ENCODE peak calls at places on chromosomes 5 and 9, in four cellular contexts. One of them, this sample, is unnamed.

GRCh38 chr5:111309384-111309783 is 85.2 kb downstream of the CAMK4 start:
- DNase-seq in neuronal stem cell: no peak
- DNase-seq in H9: no peak
- DNase-seq in mesenchymal stem cell: no peak
- DNase-seq in this sample: no peak

GRCh38 chr9:16867571-16868311 is 2.7 kb downstream of the BNC2 start:
- DNase-seq in neuronal stem cell: no peak
- DNase-seq in H9: no peak
- DNase-seq in mesenchymal stem cell: peak; percentile 79
- DNase-seq in this sample: peak; percentile 88

GRCh38 chr5:113256671-113257452 is 177.9 kb downstream of the TSSK1B start:
- DNase-seq in neuronal stem cell: no peak
- DNase-seq in H9: no peak
- DNase-seq in mesenchymal stem cell: no peak
- DNase-seq in this sample: no peak

GRCh38 chr9:114029311-114030170 is 48.6 kb downstream of the AMBP start:
- DNase-seq in neuronal stem cell: no peak
- DNase-seq in H9: no peak
- DNase-seq in mesenchymal stem cell: no peak
- DNase-seq in this sample: no peak

GRCh38 chr9:127388037-127388855 is 8.7 kb upstream of the SLC2A8 start:
- DNase-seq in neuronal stem cell: no peak
- DNase-seq in H9: no peak
- DNase-seq in mesenchymal stem cell: peak; percentile 97
- DNase-seq in this sample: peak; percentile 99

GRCh38 chr5:123087173-123088030 is 1.6 kb upstream of the PRDM6 start:
- DNase-seq in neuronal stem cell: no peak
- DNase-seq in H9: no peak
- DNase-seq in mesenchymal stem cell: peak; percentile 25
- DNase-seq in this sample: no peak

GRCh38 chr5:127909078-127909477 is 174.5 kb upstream of the SLC12A2 start:
- DNase-seq in neuronal stem cell: peak; percentile 11
- DNase-seq in H9: peak; percentile 59
- DNase-seq in mesenchymal stem cell: peak; percentile 37
- DNase-seq in this sample: no peak

GRCh38 chr9:84174486-84174885 is 166.1 kb downstream of the SLC28A3 start:
- DNase-seq in neuronal stem cell: no peak
- DNase-seq in H9: no peak
- DNase-seq in mesenchymal stem cell: no peak
- DNase-seq in this sample: no peak

GRCh38 chr5:38381361-38381760 is 123.0 kb downstream of the EGFLAM start:
- DNase-seq in neuronal stem cell: no peak
- DNase-seq in H9: no peak
- DNase-seq in mesenchymal stem cell: no peak
- DNase-seq in this sample: no peak

DNA sequence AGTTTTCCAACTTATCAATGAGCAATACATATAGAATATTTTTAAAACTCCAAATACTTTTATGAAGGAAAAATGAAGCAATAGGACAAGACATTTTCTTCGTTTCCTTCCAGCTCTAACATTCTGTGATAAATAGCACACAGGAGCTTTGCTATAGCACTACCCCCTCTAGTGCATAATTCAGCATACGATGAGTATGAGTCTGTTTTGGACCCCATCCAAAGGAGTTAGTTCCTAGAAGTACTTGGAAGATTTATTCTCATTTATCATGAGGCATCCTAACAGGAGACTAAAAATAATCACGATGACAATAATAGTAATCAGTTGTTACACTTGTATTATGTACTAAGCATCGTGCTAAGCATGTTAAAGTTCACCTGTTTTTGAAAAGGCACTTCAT is 1061.3 kb upstream of the DMAC1 start:
- DNase-seq in neuronal stem cell: no peak
- DNase-seq in H9: no peak
- DNase-seq in mesenchymal stem cell: peak; percentile 18
- DNase-seq in this sample: no peak
- H3K4me1 ChIP-seq in neuronal stem cell: peaks cover 13% of the 10 kb centered on the region
- H3K4me1 ChIP-seq in H9: no peaks in the 10 kb centered on the region
- H3K4me1 ChIP-seq in mesenchymal stem cell: peaks cover 9% of the 10 kb centered on the region
- H3K4me1 ChIP-seq in this sample: peaks cover 2% of the 10 kb centered on the region

DNA sequence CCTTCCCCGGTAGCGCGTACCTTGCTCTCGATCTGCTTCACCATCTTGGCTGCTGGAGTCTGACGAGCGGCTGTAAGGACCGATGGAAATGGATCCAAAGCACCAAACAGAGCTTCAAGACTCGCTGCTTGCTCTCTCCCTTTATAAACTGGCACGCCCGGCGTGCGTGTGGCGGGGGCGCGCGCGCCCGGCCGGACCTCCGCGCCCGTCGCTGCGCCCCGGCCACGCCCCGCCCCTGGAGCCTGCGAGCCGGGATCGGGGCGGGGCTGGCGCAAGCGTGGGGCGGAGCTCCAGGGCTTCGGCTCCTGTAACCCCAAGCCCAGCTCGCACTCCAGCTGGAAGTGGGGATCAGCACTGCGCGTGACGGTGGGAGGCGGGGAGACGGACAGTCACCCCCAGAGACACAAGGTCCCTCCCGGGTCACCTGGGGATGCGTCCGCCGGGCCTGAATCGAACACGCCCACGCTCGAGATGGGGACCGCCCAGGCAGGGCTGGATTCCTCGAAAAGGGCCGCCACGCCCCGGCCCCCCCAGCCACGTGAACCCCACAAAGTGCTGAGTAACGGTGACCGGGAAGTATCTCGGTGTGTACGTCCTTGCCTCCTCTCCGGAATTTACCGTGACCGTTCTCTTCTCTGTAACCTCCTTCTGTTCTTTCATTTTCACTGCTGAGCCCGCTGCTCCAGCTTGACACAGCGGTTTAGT is at the start of gene TXN:
- DNase-seq in neuronal stem cell: peak; percentile 80
- DNase-seq in H9: peak; percentile 82
- DNase-seq in mesenchymal stem cell: peak; percentile 95
- DNase-seq in this sample: peak; percentile 91
- H2BK12ac ChIP-seq in neuronal stem cell: no peak within 1 kb of the TSS
- H2BK12ac ChIP-seq in H9: no peak within 1 kb of the TSS
- H2BK12ac ChIP-seq in mesenchymal stem cell: peak within 1 kb of the TSS; percentile 67
- H2BK12ac ChIP-seq in this sample: peak within 1 kb of the TSS; percentile 88

GRCh38 chr9:6780690-6781089 is 22.9 kb downstream of the KDM4C start:
- DNase-seq in neuronal stem cell: no peak
- DNase-seq in H9: no peak
- DNase-seq in mesenchymal stem cell: no peak
- DNase-seq in this sample: no peak

GRCh38 chr9:6782981-6783380 is 25.2 kb downstream of the KDM4C start:
- DNase-seq in neuronal stem cell: no peak
- DNase-seq in H9: no peak
- DNase-seq in mesenchymal stem cell: no peak
- DNase-seq in this sample: no peak

GRCh38 chr9:6782378-6782777 is 24.6 kb downstream of the KDM4C start:
- DNase-seq in neuronal stem cell: no peak
- DNase-seq in H9: no peak
- DNase-seq in mesenchymal stem cell: no peak
- DNase-seq in this sample: no peak

GRCh38 chr9:6779417-6780241 is 21.9 kb downstream of the KDM4C start:
- DNase-seq in neuronal stem cell: no peak
- DNase-seq in H9: no peak
- DNase-seq in mesenchymal stem cell: peak; percentile 51
- DNase-seq in this sample: peak; percentile 27

GRCh38 chr9:6781476-6781875 is 23.7 kb downstream of the KDM4C start:
- DNase-seq in neuronal stem cell: no peak
- DNase-seq in H9: no peak
- DNase-seq in mesenchymal stem cell: no peak
- DNase-seq in this sample: no peak
- H3K4me1 ChIP-seq in neuronal stem cell: no peaks in the 10 kb centered on the region
- H3K4me1 ChIP-seq in H9: peaks cover 6% of the 10 kb centered on the region
- H3K4me1 ChIP-seq in mesenchymal stem cell: no peaks in the 10 kb centered on the region
- H3K4me1 ChIP-seq in this sample: no peaks in the 10 kb centered on the region

DNA sequence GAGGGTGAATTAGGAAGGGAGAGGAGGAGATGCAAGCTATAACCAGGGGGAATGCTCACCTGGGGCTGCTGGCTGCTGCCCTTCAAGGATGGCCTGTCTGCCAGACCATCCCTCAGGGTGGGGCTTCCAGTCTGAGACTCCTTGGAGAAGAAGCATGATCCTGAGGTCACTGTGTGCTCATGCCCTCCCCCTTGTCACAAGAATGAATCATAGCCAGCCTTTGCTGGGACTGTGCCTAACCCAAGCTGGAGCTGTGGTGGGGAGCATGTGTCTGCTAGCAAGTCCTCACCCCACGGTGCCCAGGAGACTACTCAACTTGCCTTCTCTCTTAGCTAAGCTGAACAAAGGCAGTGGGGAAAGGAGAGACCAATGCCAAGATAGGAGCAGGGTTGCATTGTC is 463.6 kb downstream of the SPOCK1 start:
- DNase-seq in neuronal stem cell: no peak
- DNase-seq in H9: no peak
- DNase-seq in mesenchymal stem cell: no peak
- DNase-seq in this sample: no peak
- H2BK12ac ChIP-seq in neuronal stem cell: no peak overlapping the region
- H2BK12ac ChIP-seq in H9: no peak overlapping the region
- H2BK12ac ChIP-seq in mesenchymal stem cell: no peak overlapping the region
- H2BK12ac ChIP-seq in this sample: no peak overlapping the region